ENCODE peak calls at places on chromosomes 4 and X, in six cellular contexts. Y, N, H, Q, X and L are unnamed samples. For H3K4me1, the result is how much of the 10 kb centered on the place peaks cover.

GRCh38 chr4:11424000-11424399 is 4.7 kb downstream of the HS3ST1 start:
- DNase-seq in Y (no peak), Q (peak), H (no peak), N (no peak), X (no peak), L (peak)

GRCh38 chr4:105272002-105272401 is 125.3 kb downstream of the TET2 start:
- DNase-seq in X (no peak), H (no peak), Q (no peak), Y (no peak), N (no peak), L (no peak)

GRCh38 chr4:1602621-1603412 is 81.3 kb downstream of the FAM53A start:
- DNase-seq in Y (no peak), N (no peak), H (no peak), Q (no peak), X (no peak), L (no peak)

GRCh38 chr4:148874331-148874730 is 432.1 kb upstream of the NR3C2 start:
- DNase-seq in X (no peak), N (peak), H (no peak), Q (peak), Y (no peak), L (no peak)

GRCh38 chr4:81786770-81787169 is 315.1 kb upstream of the RASGEF1B start:
- DNase-seq in N (no peak), H (no peak), Q (no peak), X (no peak), Y (no peak), L (no peak)

GRCh38 chrX:143121471-143121870 is 95.7 kb downstream of the SPANXN4 start:
- DNase-seq in X (no peak), Y (no peak), N (no peak), Q (no peak), H (no peak), L (no peak)

GRCh38 chr4:183249854-183250253 is 70.2 kb downstream of the CLDN22 start:
- DNase-seq in H (no peak), Y (no peak), Q (peak), X (no peak), N (peak), L (no peak)

GRCh38 chr4:170400346-170400745 is 310.6 kb upstream of the AADAT start:
- DNase-seq in Y (no peak), Q (no peak), X (no peak), H (no peak), N (no peak), L (no peak)

GRCh38 chrX:52988985-52989917 is 30.9 kb upstream of the FAM156A start:
- DNase-seq in Q (no peak), H (no peak), N (no peak), Y (no peak), X (no peak), L (no peak)

GRCh38 chr4:41587286-41587685 is 49.3 kb downstream of the LIMCH1 start:
- DNase-seq in H (no peak), X (no peak), N (no peak), Q (no peak), Y (no peak), L (no peak)

GRCh38 chr4:94304365-94304971 is 38.2 kb downstream of the HPGDS start:
- DNase-seq in Y (no peak), Q (peak), X (no peak), N (no peak), H (no peak), L (peak)

GRCh38 chr4:108830509-108831244 is 67.8 kb upstream of the ETNPPL start:
- DNase-seq in H (peak), Q (peak), X (no peak), Y (no peak), N (peak), L (no peak)

GRCh38 chr4:124135409-124135813 is 577.1 kb downstream of the ANKRD50 start:
- DNase-seq in N (no peak), X (no peak), Y (no peak), H (no peak), Q (peak), L (no peak)

GRCh38 chrX:18884916-18885315 is 99.0 kb downstream of the PHKA2 start:
- DNase-seq in Y (no peak), Q (no peak), X (no peak), H (no peak), N (no peak), L (no peak)

GRCh38 chr4:114998316-114998715 is 115.1 kb downstream of the NDST4 start:
- DNase-seq in N (no peak), X (no peak), Y (no peak), Q (peak), H (no peak), L (no peak)

GRCh38 chrX:103584606-103585005 is 709 bp upstream of the TCEAL4 start:
- DNase-seq in Y (no peak), X (no peak), Q (peak), N (no peak), H (no peak), L (no peak)

GRCh38 chrX:76279007-76279406 is 106.1 kb downstream of the PBDC1 start:
- DNase-seq in H (no peak), X (peak), Q (peak), Y (peak), N (peak), L (peak)

GRCh38 chrX:37997096-37997495 is 9.3 kb upstream of the SYTL5 start:
- DNase-seq in H (no peak), N (no peak), Q (no peak), Y (no peak), X (no peak), L (no peak)

GRCh38 chr4:53185853-53186590 is 179.8 kb downstream of the SCFD2 start:
- DNase-seq in N (no peak), H (no peak), X (no peak), Q (no peak), Y (no peak), L (no peak)

GRCh38 chr4:38154251-38154650 is 194.1 kb downstream of the PTTG2 start:
- DNase-seq in Y (no peak), N (peak), Q (no peak), H (no peak), X (no peak), L (no peak)

GRCh38 chr4:26067035-26067434 is 153.0 kb downstream of the SMIM20 start:
- DNase-seq in H (no peak), X (no peak), Q (no peak), N (no peak), Y (no peak), L (no peak)

GRCh38 chrX:56978172-56978571 is 17.2 kb downstream of the SPIN3 start:
- DNase-seq in H (peak), Q (peak), Y (no peak), N (peak), X (peak), L (peak)

GRCh38 chrX:3271485-3272186 is 74.8 kb downstream of the MXRA5 start:
- DNase-seq in N (no peak), Q (peak), H (no peak), Y (no peak), X (no peak), L (peak)

GRCh38 chr4:6272863-6273660 is 3.4 kb downstream of the WFS1 start:
- DNase-seq in N (no peak), Q (no peak), X (no peak), Y (no peak), H (no peak), L (no peak)

GRCh38 chr4:7632971-7633370 is 198.2 kb upstream of the PSAPL1 start:
- DNase-seq in H (no peak), N (no peak), Y (no peak), X (no peak), Q (no peak), L (no peak)

GRCh38 chr4:127212701-127213100 is 420.1 kb upstream of the INTU start:
- DNase-seq in Q (no peak), Y (no peak), X (no peak), H (no peak), N (no peak), L (no peak)

GRCh38 chr4:186335793-186336192 is 69.8 kb downstream of the F11 start:
- DNase-seq in N (no peak), H (no peak), Q (no peak), Y (no peak), X (no peak), L (no peak)

GRCh38 chr4:67568820-67569219 is 10.3 kb downstream of the STAP1 start:
- DNase-seq in Q (no peak), Y (no peak), H (no peak), X (no peak), N (no peak), L (no peak)

GRCh38 chrX:101462892-101463291 is 22.4 kb upstream of the ARMCX4 start:
- DNase-seq in N (no peak), X (no peak), Y (no peak), H (no peak), Q (peak), L (peak)

GRCh38 chrX:53678667-53679066 is 7.9 kb downstream of the HUWE1 start:
- DNase-seq in Y (no peak), X (no peak), H (no peak), Q (peak), N (no peak), L (no peak)

GRCh38 chrX:119303137-119303536 is 67.1 kb downstream of the PGRMC1 start:
- DNase-seq in N (no peak), Y (no peak), Q (no peak), H (no peak), X (no peak), L (no peak)

GRCh38 chrX:84123585-84123984 is 64.4 kb downstream of the RPS6KA6 start:
- DNase-seq in Y (no peak), H (no peak), N (no peak), Q (no peak), X (no peak), L (no peak)

GRCh38 chrX:23902419-23902818 is 5.3 kb downstream of the APOO start:
- DNase-seq in N (no peak), Y (no peak), Q (peak), X (no peak), H (no peak), L (peak)
- H3K4me1 ChIP-seq in N (under half), Y (under half), Q (under half), X (under half), H (under half), L (under half)

GRCh38 chr4:184451726-184452125 is 22.6 kb downstream of the IRF2 start:
- DNase-seq in H (no peak), Y (no peak), N (no peak), X (no peak), Q (no peak), L (no peak)

GRCh38 chr4:184448828-184449227 is 25.5 kb downstream of the IRF2 start:
- DNase-seq in Y (no peak), N (peak), H (peak), Q (peak), X (no peak), L (no peak)

GRCh38 chr4:184453402-184454160 is 20.8 kb downstream of the IRF2 start:
- DNase-seq in N (peak), Q (peak), X (peak), Y (no peak), H (peak), L (peak)

GRCh38 chr4:184450045-184450444 is 24.3 kb downstream of the IRF2 start:
- DNase-seq in Q (peak), Y (no peak), X (no peak), N (no peak), H (no peak), L (no peak)

DNA sequence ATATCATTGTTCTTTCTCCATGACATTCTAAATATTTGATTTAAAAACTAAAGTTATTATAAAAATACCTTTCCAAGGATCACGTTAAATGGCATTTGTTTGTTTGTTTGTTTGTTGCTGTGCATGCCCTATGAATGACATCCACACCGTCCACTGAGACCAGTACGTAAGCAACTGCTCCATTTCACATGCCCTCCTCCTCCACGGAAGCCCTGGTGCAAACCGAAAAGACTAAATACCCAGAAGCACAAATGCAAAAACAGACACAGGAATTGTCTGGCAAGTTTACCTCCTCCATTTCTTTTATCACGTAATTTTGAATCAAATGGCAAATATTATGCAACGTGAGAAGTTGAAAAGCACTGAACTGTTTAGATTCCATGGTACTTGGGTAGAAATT is 23.6 kb downstream of the IRF2 start:
- DNase-seq in Y (no peak), X (no peak), N (no peak), H (no peak), Q (no peak), L (no peak)
- H3K4me1 ChIP-seq in Y (under half), X (half or more), N (under half), H (half or more), Q (half or more), L (under half)

GRCh38 chr4:83112239-83112638 is 2.3 kb downstream of the PLAC8 start:
- DNase-seq in X (no peak), H (no peak), N (peak), Q (no peak), Y (no peak), L (no peak)
- H3K4me1 ChIP-seq in X (under half), H (under half), N (under half), Q (under half), Y (under half), L (under half)

GRCh38 chr4:87010192-87010591 is 75.4 kb downstream of the AFF1 start:
- DNase-seq in H (no peak), X (no peak), Y (no peak), N (no peak), Q (no peak), L (no peak)
- H3K4me1 ChIP-seq in H (half or more), X (half or more), Y (under half), N (half or more), Q (half or more), L (under half)